ENCODE peak calls at places on chromosomes 11 and 22, in five cellular contexts. C is K562, M is ovary, K is transverse colon, S is gastrocnemius medialis. J is an unnamed sample.
A peak's percentile ranks its signal among the peaks of the same experiment; 100 is the strongest.

GRCh38 chr11:131897247-131897646 is 526.8 kb downstream of the NTM start:
- DNase-seq in C (no peak), M (no peak), K (no peak), S (no peak), J (no peak)

GRCh38 chr22:39343259-39344045 is 6.3 kb upstream of the SYNGR1 start:
- DNase-seq in C (peak; percentile 66), M (peak; percentile 65), K (peak; percentile 66), S (peak; percentile 24), J (peak; percentile 55)

GRCh38 chr11:75191330-75191717 is 40.4 kb downstream of the SLCO2B1 start:
- DNase-seq in C (no peak), M (no peak), K (no peak), S (no peak), J (no peak)

GRCh38 chr11:12767022-12767421 is 92.8 kb downstream of the TEAD1 start:
- DNase-seq in C (no peak), M (no peak), K (no peak), S (no peak), J (no peak)

GRCh38 chr11:126392638-126393023 is 37.1 kb downstream of the ST3GAL4 start:
- DNase-seq in C (no peak), M (peak; percentile 29), K (no peak), S (no peak), J (no peak)

GRCh38 chr11:109000531-109000930 is 335.7 kb downstream of the DDX10 start:
- DNase-seq in C (no peak), M (no peak), K (no peak), S (no peak), J (no peak)

GRCh38 chr11:70448983-70449567 is 50.7 kb downstream of the CTTN start:
- DNase-seq in C (peak; percentile 63), M (no peak), K (no peak), S (no peak), J (no peak)

GRCh38 chr22:39146256-39147101 is 6.0 kb downstream of the CBX7 start:
- DNase-seq in C (no peak), M (no peak), K (no peak), S (no peak), J (no peak)

GRCh38 chr11:128361451-128362020 is 225.8 kb downstream of the ETS1 start:
- DNase-seq in C (no peak), M (no peak), K (no peak), S (no peak), J (no peak)

GRCh38 chr22:46388647-46389046 is 53.1 kb downstream of the TRMU start:
- DNase-seq in C (no peak), M (no peak), K (no peak), S (no peak), J (no peak)

GRCh38 chr11:122711831-122712378 is 56.4 kb downstream of the UBASH3B start:
- DNase-seq in C (no peak), M (no peak), K (no peak), S (no peak), J (no peak)

GRCh38 chr11:117072517-117073218 is 25.6 kb downstream of the SIK3 start:
- DNase-seq in C (peak; percentile 49), M (no peak), K (no peak), S (no peak), J (no peak)

GRCh38 chr11:46826310-46827044 is 19.6 kb downstream of the CKAP5 start:
- DNase-seq in C (peak; percentile 79), M (peak; percentile 82), K (peak; percentile 86), S (peak; percentile 77), J (peak; percentile 96)

GRCh38 chr11:6260207-6260726 is 629 bp downstream of the CCKBR start:
- DNase-seq in C (no peak), M (no peak), K (no peak), S (no peak), J (no peak)

GRCh38 chr11:91326751-91327150 is 897.9 kb upstream of the FAT3 start:
- DNase-seq in C (no peak), M (no peak), K (no peak), S (no peak), J (no peak)

GRCh38 chr22:49398115-49398514 is 429.6 kb downstream of the BRD1 start:
- DNase-seq in C (no peak), M (no peak), K (no peak), S (no peak), J (peak; percentile 2)

GRCh38 chr11:61728940-61729219 is 23.6 kb upstream of the MYRF start:
- DNase-seq in C (no peak), M (no peak), K (no peak), S (no peak), J (no peak)

GRCh38 chr11:81080476-81080875 is 1639.6 kb upstream of the TENM4 start:
- DNase-seq in C (no peak), M (no peak), K (no peak), S (no peak), J (no peak)

GRCh38 chr11:113991170-113991569 is 16.3 kb downstream of the HTR3A start:
- DNase-seq in C (peak; percentile 35), M (no peak), K (no peak), S (no peak), J (no peak)

GRCh38 chr11:11243790-11244469 is 109.1 kb downstream of the CSNK2A3 start:
- DNase-seq in C (peak; percentile 66), M (peak; percentile 25), K (no peak), S (no peak), J (no peak)

GRCh38 chr22:39417641-39418040 is 18.1 kb downstream of the TAB1 start:
- DNase-seq in C (no peak), M (no peak), K (no peak), S (no peak), J (no peak)

GRCh38 chr11:64234840-64235379 is 526 bp downstream of the VEGFB start:
- DNase-seq in C (no peak), M (peak; percentile 51), K (peak; percentile 77), S (no peak), J (no peak)

GRCh38 chr11:57751676-57752253 is at the start of gene BTBD18:
- DNase-seq in C (peak; percentile 44), M (no peak), K (peak; percentile 48), S (no peak), J (no peak)

GRCh38 chr11:134342572-134343340 is 11.0 kb downstream of the GLB1L2 start:
- DNase-seq in C (no peak), M (no peak), K (no peak), S (no peak), J (no peak)

GRCh38 chr11:128725630-128726461 is 32.0 kb downstream of the FLI1 start:
- DNase-seq in C (no peak), M (no peak), K (peak; percentile 41), S (no peak), J (no peak)

GRCh38 chr22:40491990-40492631 is 121.7 kb downstream of the SGSM3 start:
- DNase-seq in C (no peak), M (no peak), K (no peak), S (peak; percentile 15), J (peak; percentile 28)

GRCh38 chr11:121249039-121249663 is 43.4 kb upstream of the SC5D start:
- DNase-seq in C (peak; percentile 46), M (peak; percentile 31), K (no peak), S (no peak), J (no peak)

GRCh38 chr11:14304601-14305000 is 54.4 kb downstream of the RRAS2 start:
- DNase-seq in C (no peak), M (no peak), K (no peak), S (no peak), J (no peak)

GRCh38 chr11:43969543-43969942 is 27.1 kb downstream of the C11orf96 start:
- DNase-seq in C (no peak), M (no peak), K (no peak), S (no peak), J (peak; percentile 82)

GRCh38 chr11:45702511-45702910 is 37.1 kb upstream of the CHST1 start:
- DNase-seq in C (no peak), M (no peak), K (no peak), S (no peak), J (peak; percentile 50)

GRCh38 chr22:20949698-20950183 is 17.3 kb upstream of the AIFM3 start:
- DNase-seq in C (no peak), M (no peak), K (no peak), S (no peak), J (no peak)

GRCh38 chr11:115279831-115280761 is 224.1 kb downstream of the CADM1 start:
- DNase-seq in C (no peak), M (no peak), K (no peak), S (no peak), J (no peak)

GRCh38 chr11:118691926-118692830 is 12.7 kb upstream of the TREH start:
- DNase-seq in C (no peak), M (no peak), K (peak; percentile 23), S (no peak), J (no peak)

GRCh38 chr22:37175414-37176144 is 12.5 kb downstream of the C1QTNF6 start:
- DNase-seq in C (no peak), M (no peak), K (no peak), S (no peak), J (no peak)

GRCh38 chr11:32310218-32310601 is 125.1 kb downstream of the WT1 start:
- DNase-seq in C (no peak), M (no peak), K (no peak), S (no peak), J (no peak)

GRCh38 chr11:32309541-32310217 is 125.7 kb downstream of the WT1 start:
- DNase-seq in C (no peak), M (no peak), K (no peak), S (no peak), J (no peak)

GRCh38 chr11:32307449-32307848 is 127.9 kb downstream of the WT1 start:
- DNase-seq in C (no peak), M (no peak), K (no peak), S (no peak), J (no peak)

GRCh38 chr11:32305460-32305859 is 129.9 kb downstream of the WT1 start:
- DNase-seq in C (no peak), M (no peak), K (no peak), S (no peak), J (no peak)

GRCh38 chr11:32307921-32308320 is 127.4 kb downstream of the WT1 start:
- DNase-seq in C (no peak), M (no peak), K (no peak), S (no peak), J (no peak)
- H3K4me3 ChIP-seq in C (no peak overlapping the region), M (no peak overlapping the region), K (no peak overlapping the region), S (no peak overlapping the region), J (no peak overlapping the region)

GRCh38 chr22:23233084-23233501 is 52.8 kb downstream of the BCR start:
- DNase-seq in C (peak; percentile 58), M (no peak), K (no peak), S (no peak), J (no peak)
- TF ChIP-seq CTCF in C (no peak), M (no peak), K (no peak), S (no peak), J (no peak)

DNA sequence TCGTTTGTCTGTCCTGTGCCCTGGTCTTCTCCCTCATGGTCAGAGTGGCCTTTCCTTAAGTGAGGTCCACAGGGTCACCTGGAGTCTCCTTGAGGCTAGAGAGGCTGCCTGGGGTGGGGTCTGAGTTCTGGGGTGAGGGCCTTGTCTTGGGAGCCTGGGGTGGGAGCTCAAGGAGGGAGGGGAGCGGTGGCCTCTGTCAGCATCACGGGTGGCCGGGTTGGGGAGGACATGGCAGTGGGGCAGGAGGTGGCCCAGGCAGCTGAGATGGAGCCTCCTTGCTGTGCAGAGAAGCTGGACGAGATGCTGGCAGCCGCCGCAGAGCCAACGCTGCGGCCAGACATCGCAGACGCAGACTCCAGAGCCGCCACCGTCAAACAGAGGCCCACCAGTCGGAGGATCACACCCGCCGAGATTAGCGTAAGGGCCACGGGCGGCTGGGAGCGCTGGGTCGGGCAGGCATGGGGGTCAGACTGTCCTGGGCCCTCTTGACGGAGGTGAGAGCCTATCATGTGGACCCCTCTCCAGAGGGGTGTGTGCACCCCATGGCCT is 23.3 kb upstream of the ACR start:
- DNase-seq in C (no peak), M (no peak), K (no peak), S (no peak), J (no peak)
- TF ChIP-seq POLR2A in C (no peak), M (no peak), K (no peak), S (no peak), J (no peak)

GRCh38 chr11:130031056-130031455 is 28.4 kb upstream of the PRDM10 start:
- DNase-seq in C (no peak), M (no peak), K (no peak), S (no peak), J (no peak)
- H3K4me3 ChIP-seq in C (no peak overlapping the region), M (no peak overlapping the region), K (no peak overlapping the region), S (no peak overlapping the region), J (no peak overlapping the region)